ENCODE peak calls at places on chromosome 10, in ten cellular contexts. C is psoas muscle; O is heart left ventricle; V is lower lobe of right lung; Z is BE2C; G is CD8-positive, alpha-beta T cell; P is left lung; E is cardiac muscle cell; L is colonic mucosa; B is ascending aorta. H is an unnamed sample. For H3K9me3 and H3K4me1, the result is how much of the 10 kb centered on the place peaks cover.

GRCh38 chr10:7272008-7272407 is 138.8 kb downstream of the SFMBT2 start:
- DNase-seq in B (no peak), E (no peak), V (no peak), Z (no peak), O (no peak), L (no peak), P (no peak), C (no peak), G (no peak), H (no peak)

GRCh38 chr10:92993671-92994304 is 66.8 kb upstream of the CYP26C1 start:
- DNase-seq in C (no peak), P (no peak), G (no peak), V (no peak), E (no peak), O (no peak), B (no peak), Z (peak), L (no peak), H (no peak)

GRCh38 chr10:71927669-71928592 is 36.3 kb upstream of the CHST3 start:
- DNase-seq in B (no peak), E (peak), P (no peak), O (no peak), Z (no peak), L (no peak), V (no peak), C (no peak), G (no peak), H (no peak)

GRCh38 chr10:75115137-75115536 is 3.7 kb downstream of the SAMD8 start:
- DNase-seq in O (no peak), V (no peak), P (no peak), G (no peak), E (peak), Z (no peak), B (no peak), L (no peak), C (no peak), H (peak)

GRCh38 chr10:70459771-70460490 is 18.4 kb upstream of the NODAL start:
- DNase-seq in O (no peak), Z (no peak), C (no peak), B (no peak), V (no peak), E (no peak), L (no peak), G (no peak), P (no peak), H (no peak)

GRCh38 chr10:8978100-8978499 is 923.6 kb downstream of the GATA3 start:
- DNase-seq in O (no peak), E (no peak), V (no peak), L (no peak), Z (no peak), G (no peak), B (no peak), P (no peak), C (no peak), H (no peak)

GRCh38 chr10:23037561-23037960 is 57.8 kb upstream of the MSRB2 start:
- DNase-seq in O (no peak), L (no peak), G (no peak), V (no peak), C (no peak), E (peak), Z (no peak), B (no peak), P (no peak), H (no peak)

GRCh38 chr10:20085115-20085514 is 268.9 kb downstream of the PLXDC2 start:
- DNase-seq in C (no peak), Z (no peak), B (no peak), P (no peak), L (no peak), G (no peak), E (no peak), V (no peak), O (no peak), H (no peak)

GRCh38 chr10:16606421-16606820 is 84.7 kb upstream of the C1QL3 start:
- DNase-seq in E (no peak), L (no peak), Z (no peak), C (no peak), V (no peak), O (no peak), P (no peak), G (no peak), B (no peak), H (no peak)

GRCh38 chr10:103069453-103070331 is 123.4 kb downstream of the NT5C2 start:
- DNase-seq in C (peak), B (peak), L (peak), E (peak), V (peak), O (no peak), P (peak), G (peak), Z (peak), H (peak)

GRCh38 chr10:85831422-85831821 is 535.2 kb downstream of the GRID1 start:
- DNase-seq in G (no peak), V (no peak), C (no peak), E (no peak), O (no peak), B (no peak), L (no peak), Z (no peak), P (no peak), H (no peak)

GRCh38 chr10:85832988-85833387 is 533.6 kb downstream of the GRID1 start:
- DNase-seq in C (no peak), G (no peak), P (no peak), Z (no peak), E (no peak), V (no peak), B (no peak), L (no peak), O (no peak), H (no peak)
- H3K9me3 ChIP-seq in C (under half), G (under half), P (under half), Z (under half), E (under half), V (under half), B (under half), L (under half), O (under half), H (under half)

GRCh38 chr10:132447446-132448247 is 50.6 kb downstream of the PWWP2B start:
- DNase-seq in C (no peak), V (peak), G (peak), B (no peak), P (peak), O (peak), E (peak), Z (no peak), L (peak), H (no peak)
- H3K4me1 ChIP-seq in C (under half), V (half or more), G (half or more), B (under half), P (under half), O (under half), E (under half), Z (under half), L (under half), H (under half)

GRCh38 chr10:14247650-14248258 is 83.0 kb downstream of the FRMD4A start:
- DNase-seq in O (no peak), V (no peak), E (peak), B (no peak), G (no peak), P (no peak), Z (no peak), C (peak), L (no peak), H (no peak)
- H3K9me3 ChIP-seq in O (under half), V (under half), E (under half), B (under half), G (under half), P (under half), Z (under half), C (under half), L (under half), H (under half)

DNA sequence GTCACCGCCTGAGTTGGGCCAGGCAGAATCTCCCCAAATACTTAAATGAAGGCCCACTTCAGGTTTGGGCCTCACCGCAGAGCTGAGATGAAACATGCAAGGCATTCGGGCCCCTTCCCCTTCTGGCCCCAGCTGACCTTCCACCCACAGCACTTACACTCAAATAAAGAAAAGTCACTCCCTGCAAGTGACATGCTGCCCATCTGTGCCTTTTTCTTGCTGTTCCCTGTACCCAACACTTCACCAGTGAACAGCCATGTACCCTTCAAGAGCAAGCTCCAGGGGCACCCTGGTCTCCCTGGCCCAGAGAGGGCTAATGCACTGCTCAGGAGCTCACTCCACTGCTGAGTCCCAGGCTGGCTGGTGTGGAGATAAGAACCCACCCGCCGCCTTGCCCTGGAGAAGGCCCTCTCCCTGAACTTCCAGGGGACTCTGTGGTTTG is 40.7 kb downstream of the ZCCHC24 start:
- DNase-seq in G (no peak), P (peak), Z (no peak), L (no peak), C (no peak), O (peak), E (no peak), V (peak), B (no peak), H (no peak)
- H3K4me1 ChIP-seq in G (under half), P (half or more), Z (under half), L (under half), C (half or more), O (half or more), E (half or more), V (half or more), B (half or more), H (under half)

GRCh38 chr10:110216240-110216639 is 8.8 kb downstream of the MXI1 start:
- DNase-seq in B (no peak), L (no peak), E (no peak), C (no peak), P (no peak), V (no peak), Z (no peak), G (no peak), O (no peak), H (no peak)

GRCh38 chr10:110215751-110216150 is 8.3 kb downstream of the MXI1 start:
- DNase-seq in O (no peak), Z (no peak), G (no peak), V (no peak), B (no peak), E (no peak), C (no peak), L (no peak), P (no peak), H (no peak)

GRCh38 chr10:110217609-110218008 is 10.2 kb downstream of the MXI1 start:
- DNase-seq in V (no peak), C (no peak), L (no peak), B (no peak), E (no peak), P (no peak), O (no peak), Z (no peak), G (no peak), H (no peak)

GRCh38 chr10:110215286-110215685 is 7.9 kb downstream of the MXI1 start:
- DNase-seq in O (no peak), E (no peak), Z (no peak), P (no peak), V (no peak), L (no peak), C (no peak), G (no peak), B (no peak), H (no peak)

GRCh38 chr10:110216942-110217341 is 9.5 kb downstream of the MXI1 start:
- DNase-seq in O (no peak), L (no peak), G (no peak), B (no peak), C (no peak), P (no peak), E (peak), V (no peak), Z (no peak), H (no peak)
- H3K9me3 ChIP-seq in O (under half), L (under half), G (under half), B (under half), C (under half), P (under half), E (under half), V (under half), Z (under half), H (under half)

H was measured in gastrocnemius medialis.